ENCODE peak calls at places on chromosomes 12 and 14, in four cellular contexts. S is activated CD8-positive, alpha-beta memory T cell treated with anti-CD3 and anti-CD28 coated beads for 1 hour; X is activated naive CD4-positive, alpha-beta T cell; E is stimulated activated CD4-positive, alpha-beta T cell treated with anti-CD3 and anti-CD28 coated beads, Interleukin-1b, Interleukin-23, amount 100 ng/mL, for 1 hour. N is an unnamed sample.

GRCh38 chr12:22271036-22271435 is 63.5 kb downstream of the ST8SIA1 start:
- DNase-seq in S (no peak), X (no peak), E (no peak), N (no peak)

GRCh38 chr14:43789458-43789857 is 717.6 kb downstream of the FSCB start:
- DNase-seq in S (no peak), X (no peak), E (no peak), N (peak)

GRCh38 chr12:48993787-48994186 is 5.4 kb downstream of the DDN start:
- DNase-seq in S (no peak), X (no peak), E (no peak), N (no peak)

GRCh38 chr14:69648480-69649414 is 37.4 kb downstream of the SUSD6 start:
- DNase-seq in S (no peak), X (no peak), E (no peak), N (no peak)

GRCh38 chr14:58638231-58639205 is 756 bp downstream of the DACT1 start:
- DNase-seq in S (no peak), X (no peak), E (no peak), N (no peak)

GRCh38 chr12:117033382-117034045 is 65.7 kb downstream of the TESC start:
- DNase-seq in S (no peak), X (no peak), E (no peak), N (no peak)

GRCh38 chr14:61965030-61965745 is 203.0 kb downstream of the SNAPC1 start:
- DNase-seq in S (no peak), X (no peak), E (no peak), N (no peak)

GRCh38 chr14:99436247-99437180 is 44.1 kb downstream of the SETD3 start:
- DNase-seq in S (no peak), X (no peak), E (no peak), N (no peak)

N was measured in D721Med.